ENCODE peak calls at places on chromosomes 5 and 9, in nine cellular contexts. J, S, F, Q, D, B, Y, C and A are unnamed samples.

GRCh38 chr9:98867434-98868168 is 60.1 kb downstream of the GALNT12 start:
- DNase-seq in J (peak), S (peak), F (peak), Q (peak), D (peak), B (no peak), Y (peak), C (peak), A (peak)

GRCh38 chr9:117744856-117745389 is 40.7 kb downstream of the TLR4 start:
- DNase-seq in J (no peak), S (no peak), F (no peak), Q (no peak), D (peak), B (no peak), Y (no peak), C (peak), A (peak)

GRCh38 chr9:32426278-32426939 is 42.0 kb downstream of the ACO1 start:
- DNase-seq in J (no peak), S (no peak), F (peak), Q (no peak), D (peak), B (no peak), Y (peak), C (no peak), A (peak)

GRCh38 chr5:168159425-168159824 is 132.0 kb upstream of the WWC1 start:
- DNase-seq in J (no peak), S (no peak), F (no peak), Q (no peak), D (no peak), B (no peak), Y (no peak), C (no peak), A (no peak)

GRCh38 chr9:127897194-127897692 is 2.2 kb downstream of the ST6GALNAC6 start:
- DNase-seq in J (peak), S (peak), F (peak), Q (peak), D (peak), B (no peak), Y (peak), C (peak), A (peak)

GRCh38 chr5:34626036-34626435 is 30.1 kb upstream of the RAI14 start:
- DNase-seq in J (no peak), S (no peak), F (peak), Q (no peak), D (peak), B (no peak), Y (no peak), C (no peak), A (peak)

GRCh38 chr9:126301985-126302603 is 24.5 kb upstream of the MVB12B start:
- DNase-seq in J (peak), S (peak), F (peak), Q (peak), D (peak), B (peak), Y (no peak), C (peak), A (peak)

GRCh38 chr5:177596775-177597238 is 3.1 kb upstream of the B4GALT7 start:
- DNase-seq in J (no peak), S (no peak), F (no peak), Q (no peak), D (no peak), B (no peak), Y (no peak), C (no peak), A (no peak)

GRCh38 chr9:114911167-114911821 is 19.1 kb downstream of the TNFSF8 start:
- DNase-seq in J (no peak), S (peak), F (peak), Q (no peak), D (peak), B (no peak), Y (no peak), C (no peak), A (peak)

GRCh38 chr9:36039696-36040095 is 3.0 kb downstream of the RECK start:
- DNase-seq in J (no peak), S (no peak), F (peak), Q (no peak), D (peak), B (no peak), Y (no peak), C (no peak), A (no peak)
- H3K4me3 ChIP-seq in J (no peak), S (no peak), F (no peak), Q (no peak), D (no peak), B (no peak), Y (no peak), C (no peak), A (no peak)

GRCh38 chr5:132295505-132296411 is 1.6 kb downstream of the SLC22A4 start:
- DNase-seq in J (no peak), S (no peak), F (no peak), Q (no peak), D (no peak), B (no peak), Y (no peak), C (no peak), A (no peak)
- H3K4me3 ChIP-seq in J (no peak), S (peak), F (peak), Q (no peak), D (peak), B (no peak), Y (no peak), C (peak), A (no peak)

DNA sequence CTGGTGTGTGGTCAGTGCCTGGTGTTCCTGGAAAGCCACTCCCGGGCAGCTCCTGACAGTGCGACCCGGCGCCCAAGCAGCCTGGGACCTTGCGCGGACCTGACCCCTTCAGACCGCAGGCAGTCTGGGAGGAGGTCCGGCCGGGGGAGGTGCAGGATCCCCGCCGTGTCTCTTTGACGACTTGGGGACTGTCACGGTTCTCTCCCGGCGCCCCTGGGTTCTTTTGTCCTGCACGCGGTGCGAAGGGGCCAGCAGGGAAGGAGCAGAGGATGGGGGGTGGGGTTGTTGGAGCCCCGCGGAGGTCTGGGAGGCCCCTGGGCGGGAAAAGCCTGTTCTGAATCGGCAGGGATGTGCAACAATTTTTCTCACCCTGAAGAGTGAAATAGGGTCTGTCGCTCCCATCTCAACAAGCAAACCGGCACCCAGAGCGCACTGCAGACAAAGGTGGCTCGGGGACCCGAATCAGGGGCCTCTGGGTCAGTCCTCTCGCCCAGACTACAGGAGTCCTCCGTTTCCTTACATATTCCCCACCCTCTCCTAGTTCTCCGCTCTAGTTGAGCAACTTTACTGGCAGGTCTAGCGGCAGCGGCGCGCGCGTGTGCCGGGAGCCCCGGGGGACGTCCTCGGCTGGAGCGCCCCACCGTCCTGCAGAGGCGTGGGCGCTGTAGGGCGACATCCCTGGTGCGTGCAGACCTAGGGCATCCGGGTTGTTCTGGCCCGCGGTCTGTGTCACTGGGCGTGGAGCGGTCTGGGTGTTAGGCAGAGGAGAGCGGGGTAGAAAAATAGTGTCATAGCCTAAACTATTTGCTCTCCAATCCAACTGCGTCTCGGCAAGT is 1.2 kb downstream of the VCAN start:
- DNase-seq in J (peak), S (peak), F (no peak), Q (peak), D (no peak), B (peak), Y (peak), C (peak), A (peak)
- H3K4me3 ChIP-seq in J (peak), S (peak), F (peak), Q (peak), D (peak), B (peak), Y (peak), C (peak), A (peak)

DNA sequence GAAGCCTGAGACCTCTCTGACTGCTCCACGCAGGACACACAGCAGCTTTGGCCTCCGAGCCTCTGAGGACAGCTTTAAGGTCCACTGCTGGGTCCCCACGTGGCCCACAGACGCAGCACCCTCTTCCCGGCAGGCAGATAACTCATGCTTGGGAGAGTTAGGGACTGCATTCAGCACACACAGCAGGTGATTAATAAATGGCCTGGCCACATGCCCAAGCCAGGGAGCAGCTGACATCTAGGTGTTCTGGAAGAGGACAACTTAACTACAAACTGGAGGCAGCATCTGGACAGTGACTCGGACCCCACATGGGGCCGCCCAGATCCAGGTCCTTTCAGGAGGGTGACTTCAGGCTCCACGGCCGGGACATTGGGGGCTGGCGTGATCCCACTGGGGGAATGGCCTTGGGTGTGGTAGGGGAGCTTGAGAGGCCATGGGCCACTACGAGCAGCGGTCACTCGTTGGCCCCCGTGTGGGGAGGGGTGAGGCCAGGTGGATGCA is 11.3 kb downstream of the NINJ1 start:
- DNase-seq in J (peak), S (no peak), F (no peak), Q (peak), D (no peak), B (no peak), Y (peak), C (no peak), A (no peak)
- H3K4me3 ChIP-seq in J (no peak), S (no peak), F (no peak), Q (no peak), D (no peak), B (no peak), Y (no peak), C (no peak), A (no peak)

GRCh38 chr9:104986096-104986495 is 58.1 kb upstream of the ABCA1 start:
- DNase-seq in J (no peak), S (no peak), F (no peak), Q (no peak), D (no peak), B (no peak), Y (no peak), C (no peak), A (no peak)
- H3K4me3 ChIP-seq in J (no peak), S (no peak), F (no peak), Q (no peak), D (no peak), B (no peak), Y (no peak), C (no peak), A (no peak)

DNA sequence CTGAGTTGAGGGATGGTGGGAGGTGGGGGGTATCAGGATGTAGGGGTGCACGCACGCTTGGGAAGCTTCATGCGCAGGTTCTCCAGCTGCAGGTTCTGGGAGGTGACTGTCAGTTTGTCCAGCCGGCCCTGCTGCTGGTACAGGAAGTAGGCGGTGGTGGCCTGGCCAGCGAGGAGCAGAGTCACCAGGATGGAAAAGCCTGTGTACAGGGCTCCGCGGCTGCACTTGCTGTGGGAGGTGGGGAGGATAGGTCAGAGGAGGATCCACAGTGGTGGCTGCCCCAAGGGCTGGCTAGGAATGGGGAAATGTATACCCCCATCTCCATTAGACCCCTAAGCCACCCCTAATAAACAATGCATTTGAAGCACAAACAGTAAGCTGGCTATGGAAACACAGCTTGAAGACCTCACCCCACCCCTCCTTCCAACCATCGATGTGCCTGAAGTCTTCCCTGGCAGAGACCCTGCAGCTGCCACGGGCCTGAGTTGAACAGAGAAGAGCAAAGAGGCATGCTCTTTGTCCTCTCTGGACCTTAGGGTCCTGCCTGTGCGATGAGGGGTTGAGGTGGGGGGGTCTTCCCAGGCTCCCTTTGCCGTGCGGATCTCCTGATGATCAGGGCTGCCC is 5.5 kb downstream of the CD74 start:
- DNase-seq in J (no peak), S (no peak), F (no peak), Q (no peak), D (no peak), B (no peak), Y (no peak), C (no peak), A (no peak)
- H3K4me3 ChIP-seq in J (no peak), S (no peak), F (no peak), Q (no peak), D (no peak), B (no peak), Y (no peak), C (no peak), A (no peak)

GRCh38 chr5:122076023-122076422 is 2.0 kb downstream of the LOX start:
- DNase-seq in J (no peak), S (no peak), F (peak), Q (no peak), D (peak), B (no peak), Y (no peak), C (no peak), A (no peak)
- H3K4me3 ChIP-seq in J (peak), S (no peak), F (peak), Q (no peak), D (peak), B (no peak), Y (peak), C (peak), A (no peak)